ENCODE peak calls at places on chromosomes 2 and 18, in five cellular contexts. P, Z, T, Y and Q are unnamed samples.
A peak's percentile ranks its signal among the peaks of the same experiment; 100 is the strongest.

GRCh38 chr2:69926849-69927515 is 12.1 kb downstream of the MXD1 start:
- DNase-seq in P (no peak), Z (peak; percentile 28), T (no peak), Y (no peak), Q (no peak)

GRCh38 chr2:163008642-163009041 is 170.1 kb upstream of the KCNH7 start:
- DNase-seq in P (no peak), Z (no peak), T (no peak), Y (no peak), Q (no peak)

GRCh38 chr2:47334356-47335136 is 68.4 kb upstream of the MSH2 start:
- DNase-seq in P (no peak), Z (peak; percentile 57), T (no peak), Y (no peak), Q (no peak)

GRCh38 chr2:210586381-210586780 is 30.0 kb downstream of the CPS1 start:
- DNase-seq in P (no peak), Z (no peak), T (no peak), Y (no peak), Q (no peak)

GRCh38 chr2:176582990-176583481 is 313.8 kb downstream of the MTX2 start:
- DNase-seq in P (no peak), Z (peak; percentile 84), T (no peak), Y (peak; percentile 42), Q (peak; percentile 76)

GRCh38 chr2:211435331-211435730 is 878.9 kb downstream of the CPS1 start:
- DNase-seq in P (peak; percentile 35), Z (no peak), T (no peak), Y (no peak), Q (no peak)

GRCh38 chr18:34493566-34494358 is 216.3 kb upstream of the DTNA start:
- DNase-seq in P (peak; percentile 74), Z (no peak), T (peak; percentile 52), Y (no peak), Q (peak; percentile 53)

GRCh38 chr18:52888014-52888413 is 548.0 kb downstream of the DCC start:
- DNase-seq in P (no peak), Z (no peak), T (no peak), Y (no peak), Q (no peak)

GRCh38 chr2:86783615-86784339 is 6.9 kb downstream of the CD8A start:
- DNase-seq in P (no peak), Z (no peak), T (no peak), Y (no peak), Q (no peak)

GRCh38 chr2:233263045-233263570 is 11.6 kb downstream of the ATG16L1 start:
- DNase-seq in P (no peak), Z (no peak), T (no peak), Y (no peak), Q (no peak)

GRCh38 chr2:151828143-151828889 is at the start of gene ARL5A:
- DNase-seq in P (peak; percentile 97), Z (peak; percentile 81), T (peak; percentile 95), Y (peak; percentile 94), Q (peak; percentile 99)

GRCh38 chr2:235839226-235839625 is 329.0 kb downstream of the GBX2 start:
- DNase-seq in P (no peak), Z (no peak), T (no peak), Y (no peak), Q (no peak)

GRCh38 chr18:75031717-75032317 is 177.1 kb downstream of the PTGR3 start:
- DNase-seq in P (no peak), Z (no peak), T (no peak), Y (no peak), Q (no peak)

GRCh38 chr2:158667567-158667966 is 127.5 kb upstream of the DAPL1 start:
- DNase-seq in P (no peak), Z (peak; percentile 79), T (no peak), Y (no peak), Q (no peak)

GRCh38 chr2:212941361-212941760 is 210.1 kb downstream of the IKZF2 start:
- DNase-seq in P (no peak), Z (no peak), T (no peak), Y (no peak), Q (no peak)

GRCh38 chr2:219418155-219418569 is at the start of gene DES:
- DNase-seq in P (no peak), Z (no peak), T (no peak), Y (no peak), Q (no peak)

GRCh38 chr2:168536925-168537466 is 80.9 kb downstream of the CERS6 start:
- DNase-seq in P (no peak), Z (peak; percentile 37), T (no peak), Y (no peak), Q (no peak)

GRCh38 chr2:39733070-39733674 is 45.9 kb downstream of the THUMPD2 start:
- DNase-seq in P (no peak), Z (no peak), T (no peak), Y (no peak), Q (no peak)

GRCh38 chr18:12255626-12256026 is 1.5 kb downstream of the CIDEA start:
- DNase-seq in P (no peak), Z (peak; percentile 96), T (no peak), Y (no peak), Q (no peak)

GRCh38 chr2:121309801-121310200 is 24.8 kb upstream of the TFCP2L1 start:
- DNase-seq in P (no peak), Z (no peak), T (no peak), Y (no peak), Q (no peak)

GRCh38 chr2:239187464-239188253 is 213.2 kb downstream of the HDAC4 start:
- DNase-seq in P (no peak), Z (no peak), T (no peak), Y (peak; percentile 13), Q (peak; percentile 27)

GRCh38 chr18:9918016-9918680 is 4.3 kb downstream of the VAPA start:
- DNase-seq in P (no peak), Z (peak; percentile 73), T (no peak), Y (no peak), Q (no peak)

GRCh38 chr2:120958623-120959366 is 223.1 kb downstream of the GLI2 start:
- DNase-seq in P (no peak), Z (peak; percentile 50), T (no peak), Y (no peak), Q (no peak)

GRCh38 chr18:6546229-6546628 is 131.5 kb upstream of the L3MBTL4 start:
- DNase-seq in P (no peak), Z (peak; percentile 70), T (no peak), Y (no peak), Q (no peak)

GRCh38 chr2:229531594-229531993 is 182.8 kb downstream of the DNER start:
- DNase-seq in P (no peak), Z (no peak), T (no peak), Y (no peak), Q (no peak)

GRCh38 chr18:49811151-49811938 is 2.0 kb downstream of the ACAA2 start:
- DNase-seq in P (no peak), Z (no peak), T (no peak), Y (no peak), Q (no peak)

GRCh38 chr18:22385718-22386117 is 32.0 kb downstream of the CTAGE1 start:
- DNase-seq in P (no peak), Z (peak; percentile 83), T (no peak), Y (no peak), Q (no peak)

GRCh38 chr2:45789317-45789716 is 137.8 kb downstream of the PRKCE start:
- DNase-seq in P (no peak), Z (no peak), T (no peak), Y (no peak), Q (no peak)
- H3K27ac ChIP-seq in P (no peak overlapping the region), Z (no peak overlapping the region), T (peak overlapping the region; percentile 44), Y (no peak overlapping the region), Q (no peak overlapping the region)

DNA sequence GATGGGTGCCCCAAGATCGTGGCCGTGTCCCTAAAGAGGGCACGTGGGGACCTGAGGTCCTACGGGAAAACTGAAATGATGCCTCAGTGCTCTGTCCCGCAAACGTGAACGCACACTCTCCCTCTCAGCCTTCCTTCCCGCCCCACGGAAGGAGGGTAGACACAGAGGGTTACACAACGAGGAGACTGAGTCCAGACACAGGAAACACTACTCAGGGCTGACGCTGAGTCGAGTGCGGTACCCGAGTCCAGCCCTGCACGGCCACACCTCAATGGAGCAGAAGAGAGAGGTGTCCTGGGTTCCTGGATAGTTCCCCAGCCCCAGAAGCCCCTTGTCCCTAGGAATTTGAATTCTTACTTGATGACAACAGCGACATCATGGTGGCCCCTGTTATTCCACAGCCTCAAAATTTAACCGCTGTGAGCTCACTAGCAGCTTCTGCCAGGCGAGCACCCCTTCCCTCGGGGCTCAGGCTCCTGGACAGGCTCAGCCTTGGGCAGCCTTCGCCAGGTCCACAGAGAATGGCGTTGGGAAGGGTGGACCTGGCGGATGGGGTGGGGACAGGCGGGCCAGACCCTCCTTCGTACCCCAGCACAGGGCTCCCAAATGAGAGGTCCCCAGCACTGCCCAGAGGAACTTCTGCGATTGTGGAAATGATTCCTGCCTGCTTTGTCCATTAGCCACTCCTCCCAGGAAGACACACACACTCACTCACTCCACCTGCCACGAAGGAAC is 980 bp upstream of the RNPEPL1 start:
- DNase-seq in P (no peak), Z (no peak), T (peak; percentile 57), Y (peak; percentile 34), Q (peak; percentile 79)
- H3K4me1 ChIP-seq in P (peaks cover 20% of the 10 kb centered on the region), Z (peaks cover 8% of the 10 kb centered on the region), T (peaks cover 70% of the 10 kb centered on the region), Y (peaks cover 64% of the 10 kb centered on the region), Q (no peaks in the 10 kb centered on the region)

GRCh38 chr18:61888622-61889021 is 4.2 kb downstream of the RNF152 start:
- DNase-seq in P (no peak), Z (no peak), T (no peak), Y (no peak), Q (no peak)
- H3K27ac ChIP-seq in P (no peak overlapping the region), Z (no peak overlapping the region), T (no peak overlapping the region), Y (no peak overlapping the region), Q (no peak overlapping the region)

DNA sequence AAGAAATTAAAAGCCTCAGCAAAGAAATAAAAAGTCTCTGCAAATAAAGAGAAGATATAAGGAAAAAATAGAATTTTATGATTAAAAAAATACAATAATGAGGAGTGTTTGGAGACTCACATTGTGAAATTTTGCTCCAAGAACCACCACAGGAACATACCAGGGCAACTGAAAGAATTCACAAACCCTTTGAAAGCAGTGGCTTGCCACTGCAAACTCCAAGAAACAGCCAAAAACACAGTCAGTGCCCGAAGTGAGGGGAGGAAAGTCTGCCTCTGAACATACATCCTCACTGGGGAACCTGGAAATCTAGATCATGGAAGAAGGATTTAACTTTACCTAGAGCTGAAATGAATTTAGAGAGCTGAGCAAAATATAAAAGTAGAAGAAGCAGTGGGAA is 33.1 kb downstream of the EVA1A start:
- DNase-seq in P (no peak), Z (no peak), T (no peak), Y (no peak), Q (no peak)
- H3K4me1 ChIP-seq in P (no peaks in the 10 kb centered on the region), Z (peaks cover 29% of the 10 kb centered on the region), T (no peaks in the 10 kb centered on the region), Y (no peaks in the 10 kb centered on the region), Q (no peaks in the 10 kb centered on the region)

DNA sequence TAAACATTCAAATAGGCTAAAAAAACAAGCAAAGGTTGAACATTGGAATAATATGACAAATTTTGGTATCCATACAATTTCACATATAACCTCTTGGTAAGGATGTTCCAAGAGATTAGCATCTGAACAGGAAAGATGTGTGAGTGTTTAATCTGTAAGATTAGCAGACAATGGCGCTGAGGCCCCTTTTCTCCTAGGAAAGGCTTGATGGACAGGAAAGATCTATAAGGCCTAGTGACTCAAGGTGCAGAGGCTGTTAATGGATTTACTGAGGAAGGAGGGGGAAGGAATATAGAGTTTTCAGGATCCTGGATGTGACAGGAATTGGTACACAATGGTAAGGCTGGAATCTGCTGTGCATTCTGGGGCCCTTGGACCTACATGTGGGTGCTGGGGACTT is 48.1 kb upstream of the SMAD2 start:
- DNase-seq in P (no peak), Z (no peak), T (no peak), Y (no peak), Q (no peak)
- H3K27ac ChIP-seq in P (no peak overlapping the region), Z (no peak overlapping the region), T (no peak overlapping the region), Y (no peak overlapping the region), Q (no peak overlapping the region)